ENCODE peak calls at places on chromosomes 6 and 20, in four cellular contexts. One of them, this sample, is unnamed.

GRCh38 chr20:9758752-9759151 is 80.1 kb downstream of the PAK5 start:
- DNase-seq in H1: no peak
- DNase-seq in neuronal stem cell: no peak
- DNase-seq in trophoblast cell: no peak
- DNase-seq in this sample: no peak

GRCh38 chr20:23534801-23535593 is 33.3 kb downstream of the CST9L start:
- DNase-seq in neuronal stem cell: no peak
- DNase-seq in trophoblast cell: no peak
- DNase-seq in H1: no peak
- DNase-seq in this sample: no peak

GRCh38 chr6:52666523-52666922 is 4.4 kb upstream of the TMEM14A start:
- DNase-seq in neuronal stem cell: no peak
- DNase-seq in trophoblast cell: no peak
- DNase-seq in H1: no peak
- DNase-seq in this sample: no peak

GRCh38 chr6:11538049-11538798 is 675 bp downstream of the TMEM170B start:
- DNase-seq in neuronal stem cell: peak; percentile 33
- DNase-seq in trophoblast cell: no peak
- DNase-seq in H1: peak; percentile 68
- DNase-seq in this sample: peak; percentile 36

GRCh38 chr20:54938707-54939106 is 463.3 kb downstream of the DOK5 start:
- DNase-seq in neuronal stem cell: no peak
- DNase-seq in trophoblast cell: no peak
- DNase-seq in H1: no peak
- DNase-seq in this sample: no peak

GRCh38 chr6:138682722-138683521 is 90.6 kb upstream of the CCDC28A start:
- DNase-seq in trophoblast cell: no peak
- DNase-seq in neuronal stem cell: no peak
- DNase-seq in H1: no peak
- DNase-seq in this sample: peak; percentile 84

GRCh38 chr20:1368448-1369199 is 24.2 kb downstream of the FKBP1A start:
- DNase-seq in H1: no peak
- DNase-seq in trophoblast cell: no peak
- DNase-seq in neuronal stem cell: no peak
- DNase-seq in this sample: peak; percentile 58

GRCh38 chr6:45184937-45185336 is 143.2 kb upstream of the RUNX2 start:
- DNase-seq in trophoblast cell: no peak
- DNase-seq in neuronal stem cell: no peak
- DNase-seq in H1: no peak
- DNase-seq in this sample: no peak

GRCh38 chr6:139402935-139403386 is 28.5 kb upstream of the CITED2 start:
- DNase-seq in trophoblast cell: no peak
- DNase-seq in H1: no peak
- DNase-seq in neuronal stem cell: no peak
- DNase-seq in this sample: peak; percentile 93

GRCh38 chr20:53824779-53825178 is 231.1 kb upstream of the ZNF217 start:
- DNase-seq in H1: no peak
- DNase-seq in trophoblast cell: no peak
- DNase-seq in neuronal stem cell: no peak
- DNase-seq in this sample: peak; percentile 37

GRCh38 chr6:166952122-166952521 is 4.2 kb downstream of the RNASET2 start:
- DNase-seq in trophoblast cell: no peak
- DNase-seq in H1: no peak
- DNase-seq in neuronal stem cell: no peak
- DNase-seq in this sample: no peak

GRCh38 chr6:71107935-71108420 is 151.1 kb upstream of the B3GAT2 start:
- DNase-seq in neuronal stem cell: no peak
- DNase-seq in H1: no peak
- DNase-seq in trophoblast cell: peak; percentile 52
- DNase-seq in this sample: peak; percentile 78

GRCh38 chr6:106995640-106996039 is 21.1 kb upstream of the CD24 start:
- DNase-seq in trophoblast cell: no peak
- DNase-seq in neuronal stem cell: no peak
- DNase-seq in H1: no peak
- DNase-seq in this sample: no peak

GRCh38 chr6:157029980-157030690 is 253.0 kb downstream of the ARID1B start:
- DNase-seq in H1: no peak
- DNase-seq in neuronal stem cell: no peak
- DNase-seq in trophoblast cell: no peak
- DNase-seq in this sample: no peak

GRCh38 chr6:91634791-91635190 is 1047.9 kb upstream of the MAP3K7 start:
- DNase-seq in H1: no peak
- DNase-seq in trophoblast cell: no peak
- DNase-seq in neuronal stem cell: no peak
- DNase-seq in this sample: peak; percentile 3
- H2BK12ac ChIP-seq in H1: no peak overlapping the region
- H2BK12ac ChIP-seq in trophoblast cell: no peak overlapping the region
- H2BK12ac ChIP-seq in neuronal stem cell: no peak overlapping the region
- H2BK12ac ChIP-seq in this sample: no peak overlapping the region

GRCh38 chr6:75280131-75280855 is 4.3 kb downstream of the TMEM30A start:
- DNase-seq in neuronal stem cell: no peak
- DNase-seq in H1: no peak
- DNase-seq in trophoblast cell: no peak
- DNase-seq in this sample: peak; percentile 54
- H3K4me3 ChIP-seq in neuronal stem cell: no peak overlapping the region
- H3K4me3 ChIP-seq in H1: no peak overlapping the region
- H3K4me3 ChIP-seq in trophoblast cell: no peak overlapping the region
- H3K4me3 ChIP-seq in this sample: peak overlapping the region; percentile 99

GRCh38 chr20:25048519-25048952 is 9.4 kb downstream of the ACSS1 start:
- DNase-seq in neuronal stem cell: no peak
- DNase-seq in H1: no peak
- DNase-seq in trophoblast cell: no peak
- DNase-seq in this sample: no peak
- H3K4me1 ChIP-seq in neuronal stem cell: no peaks in the 10 kb centered on the region
- H3K4me1 ChIP-seq in H1: no peaks in the 10 kb centered on the region
- H3K4me1 ChIP-seq in trophoblast cell: no peaks in the 10 kb centered on the region
- H3K4me1 ChIP-seq in this sample: peaks cover 12% of the 10 kb centered on the region

DNA sequence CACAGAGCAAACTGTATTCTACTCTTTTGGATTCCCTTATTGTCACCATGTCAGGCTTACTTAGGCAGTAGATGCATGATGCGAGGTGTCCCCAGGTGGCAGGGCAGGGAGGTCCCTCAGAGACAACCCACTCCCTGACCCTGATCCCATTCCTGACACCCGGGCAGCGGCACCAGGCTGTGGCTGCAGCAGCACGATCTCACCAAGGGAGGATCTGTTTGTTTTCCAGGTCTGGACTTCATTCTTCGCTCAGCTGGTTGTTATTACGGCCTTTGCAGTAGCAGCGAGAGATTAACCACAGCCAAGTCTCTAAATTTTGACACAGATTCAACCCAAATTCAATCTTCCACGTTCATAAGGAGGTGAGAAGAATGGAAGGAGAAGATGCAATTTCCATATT is 91.0 kb upstream of the THBS2 start:
- DNase-seq in trophoblast cell: no peak
- DNase-seq in neuronal stem cell: no peak
- DNase-seq in H1: no peak
- DNase-seq in this sample: no peak
- H2BK12ac ChIP-seq in trophoblast cell: no peak overlapping the region
- H2BK12ac ChIP-seq in neuronal stem cell: no peak overlapping the region
- H2BK12ac ChIP-seq in H1: no peak overlapping the region
- H2BK12ac ChIP-seq in this sample: no peak overlapping the region

DNA sequence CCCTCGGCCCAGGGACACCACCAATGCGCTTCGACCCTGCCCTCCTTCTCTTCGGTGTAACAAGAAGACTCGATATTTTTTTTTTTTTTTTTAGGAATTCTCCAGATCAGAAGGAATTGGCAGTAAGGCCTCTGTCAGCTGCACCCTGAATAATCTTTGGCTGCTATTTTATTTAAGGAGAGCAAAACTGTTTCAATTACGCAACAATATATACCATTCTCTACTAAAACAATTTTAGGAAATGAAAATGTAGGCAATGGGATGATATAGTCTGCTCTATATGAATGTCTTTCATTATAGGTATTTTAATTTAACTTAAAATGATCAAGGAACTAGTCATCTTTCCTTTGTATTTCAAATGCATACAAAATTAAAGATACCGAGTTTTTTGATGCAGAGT is 13.3 kb downstream of the ZCCHC3 start:
- DNase-seq in H1: no peak
- DNase-seq in trophoblast cell: no peak
- DNase-seq in neuronal stem cell: no peak
- DNase-seq in this sample: no peak
- H3K4me3 ChIP-seq in H1: no peak overlapping the region
- H3K4me3 ChIP-seq in trophoblast cell: no peak overlapping the region
- H3K4me3 ChIP-seq in neuronal stem cell: no peak overlapping the region
- H3K4me3 ChIP-seq in this sample: no peak overlapping the region

GRCh38 chr6:142854589-142855488 is 90.1 kb downstream of the HIVEP2 start:
- DNase-seq in H1: no peak
- DNase-seq in neuronal stem cell: no peak
- DNase-seq in trophoblast cell: no peak
- DNase-seq in this sample: peak; percentile 68

GRCh38 chr6:142857609-142858195 is 87.3 kb downstream of the HIVEP2 start:
- DNase-seq in neuronal stem cell: no peak
- DNase-seq in trophoblast cell: no peak
- DNase-seq in H1: no peak
- DNase-seq in this sample: no peak

GRCh38 chr6:142855877-142856606 is 88.9 kb downstream of the HIVEP2 start:
- DNase-seq in neuronal stem cell: no peak
- DNase-seq in H1: no peak
- DNase-seq in trophoblast cell: no peak
- DNase-seq in this sample: no peak

GRCh38 chr6:142856607-142856856 is 88.4 kb downstream of the HIVEP2 start:
- DNase-seq in H1: no peak
- DNase-seq in trophoblast cell: no peak
- DNase-seq in neuronal stem cell: no peak
- DNase-seq in this sample: no peak

GRCh38 chr6:142856857-142857608 is 87.9 kb downstream of the HIVEP2 start:
- DNase-seq in neuronal stem cell: no peak
- DNase-seq in H1: no peak
- DNase-seq in trophoblast cell: no peak
- DNase-seq in this sample: no peak
- H3K4me1 ChIP-seq in neuronal stem cell: peaks cover 9% of the 10 kb centered on the region
- H3K4me1 ChIP-seq in H1: no peaks in the 10 kb centered on the region
- H3K4me1 ChIP-seq in trophoblast cell: no peaks in the 10 kb centered on the region
- H3K4me1 ChIP-seq in this sample: peaks cover 2% of the 10 kb centered on the region

GRCh38 chr6:21666788-21667681 is 73.5 kb downstream of the SOX4 start:
- DNase-seq in trophoblast cell: no peak
- DNase-seq in H1: peak; percentile 67
- DNase-seq in neuronal stem cell: peak; percentile 58
- DNase-seq in this sample: no peak

GRCh38 chr6:21665436-21666199 is 72.1 kb downstream of the SOX4 start:
- DNase-seq in neuronal stem cell: peak; percentile 72
- DNase-seq in H1: peak; percentile 87
- DNase-seq in trophoblast cell: no peak
- DNase-seq in this sample: no peak

GRCh38 chr6:21664263-21665081 is 70.9 kb downstream of the SOX4 start:
- DNase-seq in H1: peak; percentile 79
- DNase-seq in neuronal stem cell: peak; percentile 42
- DNase-seq in trophoblast cell: peak; percentile 25
- DNase-seq in this sample: peak; percentile 44

GRCh38 chr6:21666200-21666671 is 72.7 kb downstream of the SOX4 start:
- DNase-seq in trophoblast cell: no peak
- DNase-seq in neuronal stem cell: peak; percentile 67
- DNase-seq in H1: peak; percentile 84
- DNase-seq in this sample: no peak

GRCh38 chr6:21665101-21665435 is 71.5 kb downstream of the SOX4 start:
- DNase-seq in H1: no peak
- DNase-seq in trophoblast cell: no peak
- DNase-seq in neuronal stem cell: peak; percentile 23
- DNase-seq in this sample: peak; percentile 29
- H2BK12ac ChIP-seq in H1: peak overlapping the region; percentile 99
- H2BK12ac ChIP-seq in trophoblast cell: peak overlapping the region; percentile 93
- H2BK12ac ChIP-seq in neuronal stem cell: peak overlapping the region; percentile 63
- H2BK12ac ChIP-seq in this sample: no peak overlapping the region

GRCh38 chr6:160198577-160199211 is 59.9 kb downstream of the SLC22A2 start:
- DNase-seq in neuronal stem cell: no peak
- DNase-seq in H1: no peak
- DNase-seq in trophoblast cell: no peak
- DNase-seq in this sample: no peak
- H3K4me3 ChIP-seq in neuronal stem cell: no peak overlapping the region
- H3K4me3 ChIP-seq in H1: no peak overlapping the region
- H3K4me3 ChIP-seq in trophoblast cell: no peak overlapping the region
- H3K4me3 ChIP-seq in this sample: no peak overlapping the region

DNA sequence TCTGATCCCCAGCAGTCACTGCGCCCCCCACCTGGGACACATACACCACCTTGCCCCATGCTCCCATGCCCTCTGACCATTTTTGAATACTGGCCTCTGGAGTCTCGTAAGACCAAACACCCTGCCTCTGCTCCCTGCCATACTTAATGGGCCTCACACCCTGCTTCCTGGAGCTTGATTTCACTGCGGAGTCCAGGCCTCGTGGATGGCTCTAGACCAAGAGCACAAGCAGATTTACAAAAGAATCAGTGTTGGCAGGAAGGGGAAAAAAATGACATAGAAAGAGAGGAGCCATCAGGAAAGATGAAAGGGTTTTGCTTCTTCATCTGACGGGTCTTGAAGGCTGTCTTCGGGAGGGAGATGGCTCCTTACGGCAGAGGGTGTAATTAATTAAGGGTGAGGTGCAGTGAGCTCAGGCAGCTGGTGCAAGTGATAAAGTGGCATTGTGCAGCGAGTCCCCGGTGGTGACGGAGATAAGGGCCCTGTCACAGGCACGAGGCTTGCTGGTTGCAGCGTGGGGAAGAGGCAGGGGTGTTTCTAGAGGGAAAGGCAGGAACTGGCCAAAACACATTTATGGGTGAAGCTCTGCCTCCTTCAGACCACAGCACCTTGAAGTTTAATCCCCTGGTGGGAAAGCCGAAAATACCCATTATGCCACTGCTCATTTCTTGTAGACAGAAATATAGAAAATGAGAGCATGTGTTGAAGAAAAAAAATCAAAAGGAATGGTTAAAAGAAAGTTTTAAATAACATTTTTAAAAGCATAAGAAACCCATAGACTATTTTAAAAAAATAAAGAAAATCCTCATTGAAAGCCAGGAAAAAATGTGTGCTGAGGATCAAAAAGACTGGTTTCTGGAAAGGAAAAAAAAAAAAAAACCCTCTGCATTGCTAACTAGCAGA is 128.6 kb upstream of the LRFN2 start:
- DNase-seq in neuronal stem cell: no peak
- DNase-seq in H1: no peak
- DNase-seq in trophoblast cell: no peak
- DNase-seq in this sample: no peak
- H3K4me1 ChIP-seq in neuronal stem cell: peaks cover 9% of the 10 kb centered on the region
- H3K4me1 ChIP-seq in H1: peaks cover 4% of the 10 kb centered on the region
- H3K4me1 ChIP-seq in trophoblast cell: peaks cover 6% of the 10 kb centered on the region
- H3K4me1 ChIP-seq in this sample: peaks cover 14% of the 10 kb centered on the region